ENCODE peak calls at places on chromosomes 13 and 19, in five cellular contexts. I, D, L, U and B are unnamed samples. For H3K36me3, the result is how much of the 10 kb centered on the place peaks cover.

GRCh38 chr13:97068146-97068545 is 73.9 kb upstream of the OXGR1 start:
- DNase-seq in U (no peak), L (no peak), D (no peak), I (no peak), B (no peak)

GRCh38 chr13:110289174-110289573 is 17.8 kb downstream of the COL4A1 start:
- DNase-seq in D (no peak), I (no peak), L (no peak), U (no peak), B (no peak)

GRCh38 chr13:44274838-44275237 is 98.8 kb upstream of the SERP2 start:
- DNase-seq in D (no peak), U (no peak), L (no peak), I (no peak), B (no peak)

GRCh38 chr13:97448503-97449251 is 14.7 kb downstream of the RAP2A start:
- DNase-seq in I (no peak), D (no peak), U (no peak), L (no peak), B (no peak)

GRCh38 chr19:38952395-38953165 is 21.8 kb downstream of the MRPS12 start:
- DNase-seq in I (no peak), L (no peak), U (no peak), D (no peak), B (no peak)

GRCh38 chr19:56813531-56813930 is 27.0 kb downstream of the PEG3 start:
- DNase-seq in I (no peak), D (no peak), U (no peak), L (no peak), B (no peak)

GRCh38 chr13:68078457-68078856 is 848.3 kb upstream of the PCDH9 start:
- DNase-seq in I (no peak), D (no peak), U (no peak), L (no peak), B (no peak)

GRCh38 chr13:50127017-50127725 is 111.9 kb downstream of the KCNRG start:
- DNase-seq in D (peak), I (peak), U (no peak), L (peak), B (no peak)

GRCh38 chr19:10166046-10166445 is 28.7 kb downstream of the DNMT1 start:
- DNase-seq in L (no peak), U (no peak), I (no peak), D (no peak), B (no peak)

GRCh38 chr19:10168386-10168948 is 26.3 kb downstream of the DNMT1 start:
- DNase-seq in I (no peak), D (no peak), U (no peak), L (no peak), B (no peak)

GRCh38 chr19:10163557-10163956 is 31.2 kb downstream of the DNMT1 start:
- DNase-seq in L (no peak), D (no peak), I (no peak), U (no peak), B (no peak)

DNA sequence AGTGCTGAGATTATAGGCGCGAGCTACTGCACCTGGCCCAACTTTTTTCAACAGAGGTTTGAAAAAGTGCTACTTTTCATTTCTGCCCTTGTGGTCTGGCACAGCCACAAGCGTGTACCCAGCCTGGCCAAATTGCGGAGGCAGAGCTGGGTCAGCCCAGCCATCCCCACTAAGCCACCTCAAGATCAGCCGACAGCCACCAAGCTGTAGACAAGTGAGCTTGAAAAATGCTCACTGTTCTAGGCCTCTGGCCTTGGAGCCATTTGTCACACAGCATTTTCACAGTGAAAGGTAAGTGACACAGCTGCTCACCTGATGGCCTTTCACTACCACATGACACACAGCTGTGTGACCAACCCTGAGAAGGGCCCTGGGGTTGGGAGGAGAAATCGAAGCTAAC is 27.3 kb downstream of the DNMT1 start:
- DNase-seq in L (no peak), I (no peak), U (no peak), D (no peak), B (no peak)
- H3K36me3 ChIP-seq in L (under half), I (under half), U (under half), D (under half), B (under half)

DNA sequence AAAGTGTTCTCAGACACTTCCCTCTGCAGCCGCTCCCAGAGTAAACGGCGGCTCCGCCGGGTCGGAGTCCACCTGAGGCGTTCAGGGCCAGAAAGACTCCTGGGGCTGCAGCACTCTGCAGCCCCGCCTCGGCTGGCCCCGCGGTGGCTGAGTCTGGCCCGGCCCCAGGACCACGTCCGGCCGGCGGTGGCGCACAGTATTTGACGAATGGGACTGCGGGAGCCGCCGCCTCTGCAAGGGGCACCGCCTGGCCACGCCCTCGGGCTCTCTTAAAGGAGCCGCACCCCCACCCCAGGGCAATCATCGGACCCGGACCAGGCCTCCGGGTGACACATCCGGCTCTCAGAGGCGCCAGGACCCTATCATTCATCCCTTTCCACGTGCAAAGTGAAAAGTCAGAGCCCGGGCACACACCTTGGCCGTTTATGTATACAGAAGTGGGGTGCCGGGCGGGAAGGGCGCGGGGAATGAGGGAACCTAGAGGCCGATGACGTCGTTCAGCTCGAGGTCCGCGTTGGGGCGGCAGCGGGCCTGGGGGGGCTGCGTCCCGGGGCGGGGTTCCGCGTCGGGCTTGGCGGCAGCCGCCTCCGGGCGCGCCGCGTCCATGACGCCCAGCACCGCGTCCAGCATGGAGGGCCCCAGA is 1.2 kb upstream of the LENG9 start:
- DNase-seq in U (no peak), I (peak), L (peak), D (peak), B (peak)
- TF ChIP-seq CTCF in U (no peak), I (no peak), L (no peak), D (no peak), B (no peak)

DNA sequence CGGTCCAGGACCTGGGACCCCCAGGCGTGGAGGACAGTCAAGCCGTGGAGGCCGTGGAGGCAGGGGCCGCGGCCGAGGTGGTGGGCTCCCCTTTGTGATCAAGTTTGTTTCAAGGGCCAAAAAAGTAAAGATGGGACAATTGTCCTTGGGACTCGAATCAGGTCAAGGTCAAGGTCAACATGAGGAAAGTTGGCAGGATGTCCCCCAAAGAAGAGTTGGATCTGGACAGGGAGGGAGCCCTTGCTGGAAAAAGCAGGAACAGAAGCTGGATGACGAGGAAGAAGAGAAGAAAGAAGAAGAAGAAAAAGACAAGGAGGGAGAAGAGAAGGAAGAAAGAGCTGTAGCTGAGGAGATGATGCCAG is 2.3 kb downstream of the KMT2B start:
- DNase-seq in L (no peak), I (no peak), U (no peak), D (no peak), B (no peak)
- H3K36me3 ChIP-seq in L (under half), I (under half), U (under half), D (under half), B (under half)

GRCh38 chr19:7383284-7383683 is 34.5 kb downstream of the ARHGEF18 start:
- DNase-seq in D (no peak), L (no peak), U (no peak), I (no peak), B (no peak)

GRCh38 chr19:7386308-7386707 is 37.6 kb downstream of the ARHGEF18 start:
- DNase-seq in I (no peak), U (no peak), D (no peak), L (no peak), B (no peak)

GRCh38 chr19:7381073-7381390 is 32.3 kb downstream of the ARHGEF18 start:
- DNase-seq in I (no peak), L (no peak), D (no peak), U (no peak), B (no peak)

GRCh38 chr19:7385062-7385461 is 36.3 kb downstream of the ARHGEF18 start:
- DNase-seq in L (no peak), U (no peak), D (no peak), I (no peak), B (no peak)

DNA sequence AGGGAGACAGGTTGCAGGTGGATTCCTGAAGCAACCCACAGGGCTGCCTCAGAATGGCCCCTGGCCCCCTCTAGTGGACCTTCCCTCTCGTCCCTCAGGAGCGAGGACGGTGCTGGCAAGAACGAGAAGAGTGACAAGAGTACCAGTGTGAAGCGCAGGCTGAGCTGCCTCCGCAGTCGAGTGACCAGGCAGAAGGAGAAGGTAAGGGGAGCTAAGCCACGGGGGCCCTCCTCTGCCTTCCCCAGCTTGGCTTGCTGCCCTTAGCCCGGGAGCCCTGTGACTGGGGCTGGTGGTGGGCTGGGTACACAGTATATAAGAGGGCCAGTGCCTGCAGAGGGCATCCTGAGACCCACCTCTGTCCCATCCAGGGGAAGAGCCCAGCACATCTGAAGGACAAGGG is 34.0 kb downstream of the ARHGEF18 start:
- DNase-seq in U (no peak), D (no peak), L (no peak), I (no peak), B (no peak)
- TF ChIP-seq CTCF in U (no peak), D (no peak), L (no peak), I (no peak), B (no peak)

GRCh38 chr19:19775891-19776205 is 42.9 kb upstream of the ZNF14 start:
- DNase-seq in I (no peak), U (no peak), L (no peak), D (peak), B (no peak)

GRCh38 chr19:19776206-19777008 is 43.5 kb upstream of the ZNF14 start:
- DNase-seq in U (peak), D (peak), I (peak), L (peak), B (peak)

GRCh38 chr19:19774354-19775033 is 41.6 kb upstream of the ZNF14 start:
- DNase-seq in D (no peak), U (no peak), L (no peak), I (no peak), B (no peak)

GRCh38 chr19:19778666-19779065 is 42.9 kb downstream of the ZNF506 start:
- DNase-seq in U (no peak), I (no peak), D (no peak), L (no peak), B (no peak)

DNA sequence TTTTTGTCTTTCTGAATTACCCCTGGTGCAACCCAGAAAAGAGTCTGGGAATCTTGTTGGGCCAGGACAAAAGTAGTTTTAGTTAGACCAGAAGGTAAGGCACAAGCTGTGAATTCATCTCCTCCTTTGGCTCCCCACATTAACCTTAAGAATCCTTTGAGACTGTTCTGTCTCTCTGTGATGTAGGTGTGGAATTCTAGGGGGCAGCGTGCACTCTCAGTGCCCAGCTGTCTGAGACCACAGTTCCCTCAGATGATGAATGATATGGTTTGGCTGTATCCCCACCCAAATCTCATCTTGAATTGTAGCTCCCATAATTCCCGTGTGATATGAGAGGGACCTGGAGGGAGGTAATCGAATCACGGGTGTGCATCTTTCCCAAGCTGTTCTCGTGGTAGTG is 43.9 kb downstream of the ZNF506 start:
- DNase-seq in D (no peak), U (no peak), I (no peak), L (no peak), B (no peak)
- H3K36me3 ChIP-seq in D (under half), U (under half), I (under half), L (under half), B (under half)

DNA sequence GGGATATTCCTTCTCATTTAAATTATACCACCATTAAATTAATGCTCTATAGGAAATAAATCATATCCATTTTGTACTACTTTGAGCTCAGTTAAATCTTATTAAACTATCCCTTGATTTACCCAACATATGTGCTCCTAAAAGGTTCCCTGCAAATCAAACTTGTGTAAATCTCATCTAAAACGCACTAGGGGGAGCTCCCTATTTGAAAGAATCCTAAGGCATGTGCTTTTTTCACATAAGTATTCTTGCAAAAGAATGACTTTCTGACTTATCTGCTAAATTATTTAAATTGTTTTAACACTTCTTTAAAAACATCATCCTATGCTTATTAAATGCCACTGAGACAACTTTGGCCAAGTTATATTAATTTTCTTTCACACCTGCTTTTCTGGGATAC is 7.9 kb downstream of the INTS6 start:
- DNase-seq in U (no peak), L (no peak), I (no peak), D (no peak), B (no peak)
- TF ChIP-seq CTCF in U (peak), L (no peak), I (no peak), D (no peak), B (peak)

GRCh38 chr19:50268046-50268445 is 61.1 kb downstream of the KCNC3 start:
- DNase-seq in U (no peak), D (no peak), L (no peak), I (no peak), B (no peak)
- H3K36me3 ChIP-seq in U (under half), D (under half), L (under half), I (under half), B (under half)